ENCODE peak calls at places on chromosomes 4 and X, in four cellular contexts. H is stomach, A is HepG2, F is A549. D is an unnamed sample.

GRCh38 chr4:140296871-140297570 is 76.4 kb upstream of the SCOC start:
- DNase-seq in A (no peak), H (no peak), F (no peak), D (peak)

GRCh38 chr4:7795983-7796382 is 143.7 kb downstream of the AFAP1 start:
- DNase-seq in F (no peak), A (no peak), H (no peak), D (no peak)

GRCh38 chr4:932713-933070 is 432 bp downstream of the TMEM175 start:
- DNase-seq in F (no peak), A (peak), H (no peak), D (no peak)

GRCh38 chr4:186819357-186820086 is 95.9 kb upstream of the FAT1 start:
- DNase-seq in H (no peak), A (no peak), F (no peak), D (no peak)

GRCh38 chr4:155007660-155008176 is 200.7 kb upstream of the NPY2R start:
- DNase-seq in A (no peak), H (no peak), F (no peak), D (no peak)

GRCh38 chr4:7061815-7062214 is 6.0 kb downstream of the GRPEL1 start:
- DNase-seq in F (no peak), H (no peak), A (no peak), D (peak)

GRCh38 chr4:40778090-40778489 is 28.3 kb downstream of the NSUN7 start:
- DNase-seq in A (no peak), F (no peak), H (no peak), D (no peak)

GRCh38 chr4:151417766-151418376 is 8.9 kb downstream of the FHIP1A start:
- DNase-seq in A (no peak), F (no peak), H (no peak), D (no peak)

GRCh38 chr4:147696866-147697265 is 12.9 kb upstream of the PRMT9 start:
- DNase-seq in H (no peak), A (no peak), F (no peak), D (no peak)

GRCh38 chr4:55768291-55768690 is 51.3 kb upstream of the EXOC1L start:
- DNase-seq in F (peak), H (no peak), A (peak), D (no peak)

GRCh38 chrX:149312936-149313432 is 192.1 kb downstream of the IDS start:
- DNase-seq in H (no peak), F (no peak), A (no peak), D (no peak)

GRCh38 chr4:75555294-75556164 is at the start of gene ODAPH:
- DNase-seq in A (no peak), F (peak), H (no peak), D (no peak)

GRCh38 chr4:138053601-138054322 is 188.4 kb downstream of the SLC7A11 start:
- DNase-seq in F (peak), H (no peak), A (no peak), D (no peak)

GRCh38 chrX:12137982-12138365 is 299 bp upstream of the FRMPD4 start:
- DNase-seq in F (peak), H (no peak), A (no peak), D (no peak)

GRCh38 chr4:3377557-3377956 is 64.2 kb upstream of the HGFAC start:
- DNase-seq in F (no peak), A (no peak), H (no peak), D (no peak)

GRCh38 chr4:185305979-185306442 is 89.7 kb downstream of the LRP2BP start:
- DNase-seq in A (no peak), F (peak), H (no peak), D (no peak)

GRCh38 chr4:10622728-10623127 is 61.8 kb downstream of the CLNK start:
- DNase-seq in A (no peak), F (peak), H (no peak), D (no peak)

GRCh38 chrX:82041034-82041433 is 839.1 kb downstream of the SH3BGRL start:
- DNase-seq in A (no peak), F (no peak), H (no peak), D (no peak)

GRCh38 chrX:133005038-133005437 is 46.6 kb upstream of the HS6ST2 start:
- DNase-seq in H (no peak), F (no peak), A (peak), D (no peak)

GRCh38 chrX:117936162-117936561 is 180.4 kb downstream of the KLHL13 start:
- DNase-seq in H (no peak), A (no peak), F (no peak), D (no peak)

GRCh38 chr4:157104541-157104940 is 28.6 kb downstream of the GLRB start:
- DNase-seq in H (no peak), F (no peak), A (no peak), D (no peak)

GRCh38 chr4:83112678-83113428 is 1.7 kb downstream of the PLAC8 start:
- DNase-seq in A (peak), H (no peak), F (no peak), D (no peak)

GRCh38 chrX:11786862-11787261 is 28.8 kb downstream of the MSL3 start:
- DNase-seq in F (no peak), H (no peak), A (no peak), D (no peak)

GRCh38 chr4:34261799-34262314 is 1982.5 kb downstream of the ARAP2 start:
- DNase-seq in A (no peak), F (no peak), H (no peak), D (no peak)

GRCh38 chrX:116246261-116246660 is 75.7 kb downstream of the AGTR2 start:
- DNase-seq in F (no peak), A (no peak), H (no peak), D (no peak)

DNA sequence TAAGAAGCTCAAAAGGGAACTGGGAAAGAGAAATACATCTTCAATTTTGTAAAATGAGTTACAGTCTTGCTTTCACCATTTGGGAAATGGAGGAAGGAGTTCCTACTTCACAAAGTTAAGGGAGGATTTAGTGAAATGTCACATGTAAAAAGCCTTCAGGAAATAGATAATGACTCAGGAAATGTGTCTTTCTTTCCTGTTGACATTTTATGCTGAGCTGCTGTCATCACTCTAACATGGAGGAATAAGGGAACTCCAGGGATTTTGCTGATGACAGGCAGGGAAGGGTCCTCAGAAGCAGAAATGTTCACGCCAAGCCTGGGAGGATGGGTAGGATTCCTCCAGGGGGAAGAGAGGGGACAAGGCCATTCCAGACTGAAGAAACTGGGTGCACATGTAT is 251.1 kb downstream of the USP46 start:
- DNase-seq in H (no peak), A (no peak), F (no peak), D (no peak)
- TF ChIP-seq EP300 in H (no peak), A (no peak), F (no peak), D (no peak)

DNA sequence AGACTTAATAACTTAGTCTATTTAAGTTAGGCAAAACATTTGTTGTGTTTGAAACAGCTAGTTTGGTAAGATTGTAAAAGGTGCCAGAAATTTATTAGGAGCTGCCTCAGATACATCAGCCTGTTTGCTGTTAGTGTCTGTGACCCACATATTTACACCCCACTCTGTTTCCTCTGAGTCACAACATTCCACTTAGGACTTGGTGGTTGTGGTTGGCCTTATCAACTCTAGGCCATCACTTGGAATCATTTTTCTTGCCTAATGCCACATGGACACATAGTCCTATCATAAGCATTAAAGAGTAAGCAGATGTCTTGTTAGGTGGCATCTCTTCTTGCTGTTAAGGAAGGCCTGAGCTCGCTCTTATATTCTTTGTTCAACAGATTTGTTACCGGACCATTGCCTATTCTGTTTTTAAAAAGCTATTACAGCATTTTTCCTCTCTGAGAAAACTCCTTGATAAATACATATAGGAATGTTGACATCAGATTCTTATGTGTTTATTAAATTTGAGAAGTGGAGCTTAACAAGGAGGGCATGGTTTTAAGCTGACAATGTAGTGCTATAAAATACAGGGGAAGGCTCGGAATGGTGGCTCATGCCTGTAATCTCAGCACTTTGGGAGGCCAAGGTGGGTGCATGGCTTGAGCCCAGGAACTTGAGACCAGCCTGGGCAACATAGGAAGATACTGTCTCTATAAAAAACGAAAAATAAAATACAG is 51.2 kb upstream of the PGRMC2 start:
- DNase-seq in A (no peak), F (peak), H (no peak), D (no peak)
- H3K27ac ChIP-seq in A (no peak), F (peak), H (no peak), D (no peak)

GRCh38 chrX:93591398-93591797 is 82.0 kb downstream of the NAP1L3 start:
- DNase-seq in F (no peak), A (no peak), H (no peak), D (no peak)
- TF ChIP-seq CTCF in F (no peak), A (no peak), H (no peak), D (no peak)

GRCh38 chrX:120264315-120264714 is 13.7 kb downstream of the ZBTB33 start:
- DNase-seq in F (no peak), H (no peak), A (no peak), D (no peak)

GRCh38 chrX:120260369-120260768 is 9.8 kb downstream of the ZBTB33 start:
- DNase-seq in H (no peak), F (no peak), A (no peak), D (no peak)

GRCh38 chrX:120262781-120263719 is 12.4 kb downstream of the ZBTB33 start:
- DNase-seq in F (no peak), H (no peak), A (no peak), D (no peak)
- TF ChIP-seq EP300 in F (no peak), H (no peak), A (no peak), D (no peak)

GRCh38 chrX:150507251-150507856 is 61.1 kb upstream of the MTM1 start:
- DNase-seq in F (no peak), H (no peak), A (no peak), D (peak)
- H3K27ac ChIP-seq in F (no peak), H (peak), A (no peak), D (peak)

DNA sequence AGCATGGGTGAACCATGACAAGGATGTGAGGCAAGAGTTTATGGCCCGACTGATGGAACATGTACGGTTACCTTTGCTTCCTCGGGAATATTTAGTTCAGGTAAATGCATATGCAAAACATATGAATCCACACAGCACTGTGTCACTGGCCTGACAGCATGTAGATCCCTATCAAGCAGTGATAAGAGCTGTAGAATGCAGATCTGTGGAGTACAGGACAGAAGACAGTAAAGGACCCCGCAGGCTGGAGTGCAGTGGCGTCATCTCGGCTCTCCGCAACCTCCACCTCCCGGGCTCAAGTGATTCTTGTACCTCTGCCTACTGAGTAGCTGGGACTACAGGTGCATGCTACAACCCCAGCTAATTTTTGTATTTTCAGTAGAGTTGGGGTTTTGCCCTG is 29.8 kb upstream of the MSMO1 start:
- DNase-seq in H (no peak), F (no peak), A (no peak), D (no peak)
- TF ChIP-seq CTCF in H (no peak), F (no peak), A (no peak), D (no peak)

GRCh38 chr4:24472514-24473308 is 111.6 kb downstream of the DHX15 start:
- DNase-seq in F (peak), A (peak), H (peak), D (peak)
- TF ChIP-seq EP300 in F (no peak), A (no peak), H (no peak), D (no peak)

GRCh38 chrX:111041018-111041462 is 55.0 kb upstream of the PAK3 start:
- DNase-seq in F (peak), A (peak), H (no peak), D (no peak)
- H3K27ac ChIP-seq in F (peak), A (no peak), H (no peak), D (no peak)

GRCh38 chr4:4746444-4746843 is 113.0 kb upstream of the MSX1 start:
- DNase-seq in F (no peak), A (no peak), H (no peak), D (no peak)
- TF ChIP-seq CTCF in F (no peak), A (no peak), H (no peak), D (no peak)

DNA sequence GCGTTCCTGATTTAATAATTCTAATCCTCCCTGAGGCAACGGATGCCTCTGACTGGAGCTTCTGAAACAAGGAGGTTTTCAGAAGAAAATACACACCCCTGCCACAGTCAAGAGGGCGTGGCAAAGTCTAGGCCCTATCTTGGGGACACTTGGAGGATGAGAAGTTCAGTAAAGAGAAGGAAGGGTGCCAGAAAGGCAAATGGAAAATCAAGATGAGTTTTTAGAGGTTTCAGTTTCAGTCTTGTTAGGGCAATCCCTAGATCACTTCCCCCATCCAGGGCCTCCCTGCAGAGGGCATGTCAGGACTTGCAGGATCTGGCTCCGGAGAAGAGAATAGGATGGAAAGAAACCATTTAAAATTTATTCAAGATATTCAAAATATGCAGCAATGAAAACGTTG is 28.5 kb upstream of the FGF2 start:
- DNase-seq in F (peak), H (no peak), A (peak), D (peak)
- TF ChIP-seq EP300 in F (no peak), H (no peak), A (no peak), D (no peak)

D was measured in ovary.